ENCODE peak calls at places on chromosomes 1 and 21, in nine cellular contexts. M is PC-3, T is stomach, U is AG09319, O is HCT116, K is GM13977, R is HFFc6, A is lung, Y is cardiac fibroblast. D is an unnamed sample.
A peak's percentile ranks its signal among the peaks of the same experiment; 100 is the strongest.

GRCh38 chr1:9573723-9574122 is 15.0 kb upstream of the TMEM201 start:
- DNase-seq in R (no peak), M (peak; percentile 35), T (no peak), O (no peak), Y (peak; percentile 55), U (no peak), A (no peak), K (peak; percentile 27), D (no peak)

GRCh38 chr1:37795340-37796110 is 1.9 kb downstream of the MANEAL start:
- DNase-seq in M (no peak), K (peak; percentile 70), O (no peak), Y (peak; percentile 55), A (peak; percentile 53), T (peak; percentile 68), R (no peak), U (no peak), D (no peak)

GRCh38 chr21:42141643-42142042 is 70.5 kb downstream of the UMODL1 start:
- DNase-seq in T (no peak), M (no peak), Y (no peak), U (no peak), K (no peak), A (no peak), O (no peak), R (no peak), D (no peak)

GRCh38 chr1:62437273-62437945 is 560 bp downstream of the USP1 start:
- DNase-seq in U (no peak), O (no peak), A (no peak), Y (peak; percentile 16), R (no peak), K (peak; percentile 34), T (no peak), M (no peak), D (no peak)

GRCh38 chr1:198326915-198327314 is 170.1 kb downstream of the NEK7 start:
- DNase-seq in A (no peak), Y (no peak), T (no peak), K (no peak), U (no peak), R (no peak), M (no peak), O (no peak), D (no peak)

GRCh38 chr1:203273869-203274602 is 31.3 kb upstream of the BTG2 start:
- DNase-seq in Y (no peak), K (no peak), R (no peak), O (no peak), U (no peak), M (no peak), A (peak; percentile 61), T (peak; percentile 54), D (no peak)

GRCh38 chr1:200658037-200658808 is 11.5 kb downstream of the DDX59 start:
- DNase-seq in T (no peak), Y (no peak), R (no peak), K (no peak), M (no peak), U (no peak), O (no peak), A (no peak), D (no peak)

GRCh38 chr1:178093958-178094751 is at the start of gene RASAL2:
- DNase-seq in A (peak; percentile 56), Y (peak; percentile 75), K (peak; percentile 71), O (no peak), M (peak; percentile 57), R (peak; percentile 67), T (peak; percentile 62), U (no peak), D (peak; percentile 85)

GRCh38 chr1:116179398-116179797 is 68.2 kb downstream of the MAB21L3 start:
- DNase-seq in R (no peak), A (no peak), M (no peak), T (no peak), O (no peak), K (no peak), U (no peak), Y (no peak), D (no peak)

GRCh38 chr1:174005032-174005431 is 17.1 kb downstream of the RC3H1 start:
- DNase-seq in T (no peak), M (no peak), Y (peak; percentile 80), R (peak; percentile 62), U (no peak), O (no peak), A (no peak), K (peak; percentile 74), D (no peak)

GRCh38 chr1:218164111-218164929 is 120.8 kb upstream of the RRP15 start:
- DNase-seq in K (peak; percentile 34), R (peak; percentile 6), U (no peak), M (peak; percentile 93), A (no peak), T (no peak), O (no peak), Y (peak; percentile 19), D (peak; percentile 38)

GRCh38 chr1:197955486-197956394 is 38.6 kb downstream of the LHX9 start:
- DNase-seq in T (no peak), O (no peak), K (no peak), U (no peak), R (peak; percentile 16), M (no peak), A (no peak), Y (peak; percentile 90), D (no peak)

GRCh38 chr1:18278953-18279712 is 171.5 kb downstream of the IGSF21 start:
- DNase-seq in Y (no peak), A (no peak), K (no peak), R (no peak), M (no peak), T (no peak), O (no peak), U (no peak), D (no peak)

GRCh38 chr1:31426249-31426922 is 13.4 kb downstream of the SERINC2 start:
- DNase-seq in A (no peak), O (no peak), U (no peak), R (no peak), M (peak; percentile 58), K (no peak), T (no peak), Y (no peak), D (no peak)

GRCh38 chr1:233790662-233791371 is 113.7 kb upstream of the SLC35F3 start:
- DNase-seq in U (peak; percentile 24), Y (peak; percentile 75), A (no peak), O (peak; percentile 43), K (peak; percentile 62), R (peak; percentile 26), M (peak; percentile 87), T (peak; percentile 28), D (peak; percentile 46)

GRCh38 chr1:204507317-204508105 is 8.7 kb upstream of the MDM4 start:
- DNase-seq in O (no peak), T (no peak), R (peak; percentile 51), Y (peak; percentile 63), A (no peak), U (no peak), M (peak; percentile 86), K (no peak), D (peak; percentile 73)

GRCh38 chr1:203089001-203089650 is 3.3 kb upstream of the MYOG start:
- DNase-seq in Y (no peak), M (peak; percentile 46), T (peak; percentile 16), A (no peak), O (no peak), K (no peak), U (no peak), R (no peak), D (peak; percentile 5)

GRCh38 chr1:110176299-110176956 is 26.1 kb downstream of the SLC6A17 start:
- DNase-seq in O (no peak), Y (no peak), T (peak; percentile 57), M (no peak), K (no peak), A (no peak), U (no peak), R (no peak), D (no peak)

DNA sequence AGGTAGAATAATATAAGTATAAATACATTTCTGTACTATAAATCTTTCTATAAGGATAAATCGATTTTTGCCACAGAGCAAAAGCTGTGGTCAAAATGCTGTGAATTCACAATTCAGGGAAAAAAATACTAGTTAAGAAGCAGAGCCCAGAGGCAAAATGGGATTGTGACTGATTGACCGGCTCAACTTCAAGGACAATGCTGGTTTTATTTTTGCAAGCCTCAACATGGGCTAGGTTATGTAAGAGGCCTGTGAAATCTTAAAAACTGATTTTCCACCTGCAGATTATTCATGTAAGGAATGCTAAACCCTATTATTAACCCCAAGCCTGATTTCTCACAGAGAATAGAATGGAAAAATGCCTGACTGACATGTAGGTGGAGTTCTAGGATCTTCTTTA is 155.1 kb downstream of the HHAT start:
- DNase-seq in K (no peak), O (no peak), R (no peak), T (no peak), U (no peak), M (no peak), A (no peak), Y (no peak), D (no peak)
- TF ChIP-seq CTCF in K (no peak), O (no peak), R (no peak), T (no peak), U (no peak), M (no peak), A (no peak), Y (no peak), D (no peak)

GRCh38 chr1:15332525-15332924 is 77.2 kb upstream of the EFHD2 start:
- DNase-seq in A (no peak), M (no peak), O (no peak), T (no peak), U (no peak), R (no peak), Y (no peak), K (no peak), D (no peak)
- TF ChIP-seq CTCF in A (no peak), M (no peak), O (no peak), T (no peak), U (no peak), R (no peak), Y (no peak), K (no peak), D (no peak)

DNA sequence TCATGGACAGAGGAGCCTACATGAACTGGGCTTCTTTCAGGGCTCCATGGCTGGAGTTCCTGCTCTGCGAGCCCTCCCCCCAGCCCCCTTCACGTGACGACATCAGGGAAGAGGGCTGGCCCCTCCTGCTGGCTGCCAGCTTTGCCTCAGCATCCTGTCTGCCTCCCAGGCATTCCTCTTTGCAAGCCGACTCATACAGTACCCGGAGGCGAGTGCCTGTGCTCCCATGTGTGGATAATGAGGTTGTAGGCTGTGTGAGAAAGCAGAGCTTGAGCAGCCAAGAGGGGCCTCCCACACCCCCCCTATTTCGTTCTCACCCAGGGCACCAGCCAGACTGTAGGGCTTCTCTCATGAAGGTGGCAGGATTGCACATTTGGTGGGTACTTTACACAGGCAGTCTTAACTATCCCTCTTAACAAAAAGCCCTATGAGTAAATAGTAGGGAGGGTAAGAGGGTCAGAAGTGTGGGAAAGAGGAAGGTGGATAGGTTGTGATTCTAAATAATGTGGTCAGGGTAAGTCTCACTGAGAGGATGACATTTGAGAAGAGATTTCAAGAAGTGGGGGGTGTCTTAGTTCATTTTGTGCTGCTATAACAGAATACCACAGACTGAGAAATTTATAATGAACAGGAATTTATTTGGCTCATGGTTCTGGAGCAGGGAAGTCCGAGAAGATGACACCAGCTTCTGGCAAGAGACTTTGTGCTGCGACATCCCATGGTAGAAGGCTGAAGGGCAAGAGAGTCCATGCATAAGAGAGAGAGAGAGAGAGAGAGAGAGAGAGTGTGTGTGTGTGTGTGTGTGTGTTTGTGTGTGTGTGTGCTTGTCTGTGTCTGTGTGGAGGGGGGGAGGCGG is 113.5 kb downstream of the OMA1 start:
- DNase-seq in O (no peak), M (peak; percentile 33), K (peak; percentile 27), T (no peak), R (peak; percentile 92), A (no peak), U (peak; percentile 55), Y (peak; percentile 52), D (peak; percentile 50)
- TF ChIP-seq CTCF in O (no peak), M (no peak), K (peak; percentile 8), T (no peak), R (no peak), A (no peak), U (peak; percentile 8), Y (no peak), D (peak; percentile 34)

GRCh38 chr1:45843474-45843905 is 40.1 kb downstream of the MAST2 start:
- DNase-seq in U (peak; percentile 10), Y (peak; percentile 72), T (no peak), O (no peak), A (no peak), R (no peak), M (peak; percentile 22), K (peak; percentile 18), D (no peak)
- TF ChIP-seq CTCF in U (peak; percentile 38), Y (peak; percentile 22), T (no peak), O (peak; percentile 18), A (no peak), R (peak; percentile 60), M (peak; percentile 50), K (peak; percentile 27), D (no peak)